ENCODE peak calls at places on chromosomes 16 and 17, in eight cellular contexts. Z is activated CD4-positive, alpha-beta T cell treated with anti-CD3 and anti-CD28 coated beads for 48 hours; B is A549; S is MM.1S; W is C1 segment of cervical spinal cord; Q is stimulated activated CD4-positive, alpha-beta T cell treated with anti-CD3 and anti-CD28 coated beads, TNF-alpha, amount 100 ng/mL, for 24 hours; D is hypothalamus; J is naive thymus-derived CD4-positive, alpha-beta T cell. C is an unnamed sample.

GRCh38 chr17:32590974-32591373 is 104.2 kb downstream of the CDK5R1 start:
- DNase-seq in J (no peak), Z (no peak), S (no peak), W (no peak), B (no peak), D (no peak), Q (no peak), C (no peak)

GRCh38 chr17:80478487-80479245 is 2.3 kb upstream of the NPTX1 start:
- DNase-seq in S (no peak), W (no peak), J (no peak), Q (no peak), B (no peak), Z (no peak), D (no peak), C (no peak)

GRCh38 chr16:27436065-27436464 is 34.1 kb downstream of the IL21R start:
- DNase-seq in Z (peak), S (no peak), Q (no peak), B (no peak), D (no peak), J (no peak), W (no peak), C (peak)

GRCh38 chr17:17511971-17512858 is 16.0 kb upstream of the RASD1 start:
- DNase-seq in S (no peak), Q (no peak), B (peak), W (no peak), Z (no peak), J (no peak), D (no peak), C (no peak)

GRCh38 chr17:58184308-58184985 is 8.1 kb upstream of the EPX start:
- DNase-seq in B (no peak), D (no peak), S (no peak), W (no peak), Q (no peak), Z (no peak), J (no peak), C (no peak)

GRCh38 chr17:68700391-68700790 is 99.2 kb upstream of the FAM20A start:
- DNase-seq in S (no peak), W (no peak), B (no peak), Z (no peak), D (no peak), J (no peak), Q (no peak), C (no peak)

GRCh38 chr17:50672831-50673551 is 34.7 kb downstream of the ANKRD40 start:
- DNase-seq in Z (no peak), S (no peak), W (no peak), J (no peak), B (no peak), D (no peak), Q (no peak), C (no peak)

GRCh38 chr16:86833136-86833535 is 254.8 kb downstream of the FOXL1 start:
- DNase-seq in S (peak), B (no peak), Q (no peak), J (no peak), D (no peak), Z (no peak), W (no peak), C (no peak)

GRCh38 chr16:23160574-23160973 is 11.3 kb upstream of the USP31 start:
- DNase-seq in D (no peak), S (no peak), B (no peak), Z (no peak), W (no peak), Q (no peak), J (no peak), C (no peak)

GRCh38 chr16:4515611-4516233 is 22.9 kb downstream of the CDIP1 start:
- DNase-seq in Z (no peak), B (no peak), D (no peak), W (no peak), Q (no peak), J (no peak), S (peak), C (no peak)

GRCh38 chr17:29124135-29124930 is 55.9 kb downstream of the MYO18A start:
- DNase-seq in S (peak), W (no peak), Z (peak), Q (no peak), J (peak), B (peak), D (peak), C (no peak)

GRCh38 chr17:37179893-37180292 is 195.9 kb upstream of the C17orf78 start:
- DNase-seq in W (no peak), D (no peak), B (no peak), S (no peak), J (no peak), Z (no peak), Q (no peak), C (no peak)

GRCh38 chr16:53707671-53708070 is 3.7 kb downstream of the FTO start:
- DNase-seq in Z (no peak), W (no peak), B (no peak), J (no peak), D (no peak), Q (no peak), S (no peak), C (no peak)

GRCh38 chr16:79272141-79272577 is 328.4 kb downstream of the MAF start:
- DNase-seq in Q (peak), Z (peak), B (no peak), W (no peak), D (no peak), J (peak), S (no peak), C (no peak)

GRCh38 chr17:78355045-78355641 is 4.7 kb downstream of the SOCS3 start:
- DNase-seq in Q (no peak), S (no peak), D (no peak), B (no peak), Z (no peak), W (no peak), J (no peak), C (no peak)

GRCh38 chr17:76690596-76691280 is 20.0 kb downstream of the MXRA7 start:
- DNase-seq in S (no peak), B (no peak), Z (no peak), D (no peak), Q (no peak), J (no peak), W (no peak), C (no peak)

GRCh38 chr17:31722251-31723056 is 136.6 kb downstream of the COPRS start:
- DNase-seq in S (no peak), D (no peak), J (no peak), B (no peak), Q (no peak), Z (no peak), W (no peak), C (no peak)

GRCh38 chr16:4795828-4796572 is 831 bp downstream of the SMIM22 start:
- DNase-seq in D (no peak), J (no peak), S (no peak), B (no peak), W (no peak), Z (no peak), Q (no peak), C (no peak)

GRCh38 chr17:32946375-32947135 is 18.6 kb downstream of the TMEM98 start:
- DNase-seq in J (no peak), W (no peak), Z (no peak), S (no peak), Q (no peak), B (no peak), D (no peak), C (no peak)

GRCh38 chr17:19433240-19433639 is 22.2 kb downstream of the RNF112 start:
- DNase-seq in Q (no peak), S (no peak), J (no peak), W (no peak), D (no peak), Z (no peak), B (no peak), C (no peak)

GRCh38 chr17:50721194-50722010 is 2.0 kb downstream of the LUC7L3 start:
- DNase-seq in S (peak), Q (no peak), J (peak), D (no peak), B (no peak), Z (no peak), W (no peak), C (no peak)

GRCh38 chr17:47301831-47302230 is 21.9 kb upstream of the EFCAB13 start:
- DNase-seq in W (no peak), D (no peak), Z (no peak), S (no peak), Q (no peak), B (no peak), J (no peak), C (no peak)

GRCh38 chr16:17403859-17404545 is 66.8 kb downstream of the XYLT1 start:
- DNase-seq in B (no peak), S (no peak), D (no peak), Z (no peak), W (no peak), Q (no peak), J (no peak), C (no peak)

GRCh38 chr17:77501751-77502625 is 361.2 kb downstream of the SEC14L1 start:
- DNase-seq in S (no peak), W (no peak), Q (no peak), B (no peak), Z (no peak), J (no peak), D (no peak), C (peak)

GRCh38 chr17:62581769-62582168 is 45.7 kb upstream of the MRC2 start:
- DNase-seq in Z (no peak), D (no peak), Q (no peak), J (no peak), W (no peak), S (no peak), B (no peak), C (no peak)